ENCODE peak calls at places on chromosomes 3 and 15, in ten cellular contexts. I is H54; G is activated CD4-positive, alpha-beta T cell treated with anti-CD3 and anti-CD28 coated beads, Interleukin-2, amount 50 U/mL, for 48 hours; L is activated CD8-positive, alpha-beta memory T cell treated with anti-CD3 and anti-CD28 coated beads for 48 hours; V is MCF 10A; R is hepatocyte; T is AG04450; E is GM13977; P is COR-L47; O is stimulated activated CD4-positive, alpha-beta T cell treated with anti-CD3 and anti-CD28 coated beads, Interleukin-4, amount 100 ng/mL, for 48 hours. M is an unnamed sample.

GRCh38 chr15:65197337-65197645 is 12.1 kb upstream of the CLPX start:
- DNase-seq in I (no peak), G (no peak), L (no peak), V (no peak), R (no peak), T (no peak), E (no peak), P (no peak), O (no peak), M (no peak)

GRCh38 chr3:10378742-10379141 is 57.8 kb upstream of the SEC13 start:
- DNase-seq in I (no peak), G (no peak), L (no peak), V (no peak), R (no peak), T (no peak), E (no peak), P (no peak), O (no peak), M (no peak)

GRCh38 chr3:52397676-52398399 is 47.1 kb downstream of the SEMA3G start:
- DNase-seq in I (no peak), G (no peak), L (no peak), V (no peak), R (no peak), T (no peak), E (no peak), P (no peak), O (no peak), M (no peak)

GRCh38 chr3:12194209-12194608 is 35.5 kb upstream of the TIMP4 start:
- DNase-seq in I (no peak), G (no peak), L (no peak), V (peak), R (peak), T (peak), E (no peak), P (no peak), O (no peak), M (no peak)

GRCh38 chr3:138389841-138390581 is 41.6 kb downstream of the MRAS start:
- DNase-seq in I (peak), G (no peak), L (no peak), V (peak), R (peak), T (peak), E (no peak), P (no peak), O (no peak), M (no peak)

GRCh38 chr15:52481915-52482314 is 46.8 kb downstream of the MYO5A start:
- DNase-seq in I (peak), G (no peak), L (no peak), V (no peak), R (no peak), T (peak), E (peak), P (no peak), O (peak), M (no peak)

GRCh38 chr15:48590704-48591103 is 54.8 kb downstream of the FBN1 start:
- DNase-seq in I (no peak), G (no peak), L (no peak), V (no peak), R (no peak), T (no peak), E (no peak), P (peak), O (no peak), M (no peak)

GRCh38 chr15:90266061-90266431 is 574 bp downstream of the NGRN start:
- DNase-seq in I (no peak), G (peak), L (peak), V (peak), R (no peak), T (no peak), E (peak), P (peak), O (peak), M (no peak)

GRCh38 chr3:124816206-124816605 is 71.0 kb downstream of the ITGB5 start:
- DNase-seq in I (no peak), G (no peak), L (no peak), V (no peak), R (no peak), T (no peak), E (no peak), P (no peak), O (no peak), M (no peak)

GRCh38 chr15:93942140-93942808 is 289.1 kb upstream of the MCTP2 start:
- DNase-seq in I (no peak), G (no peak), L (no peak), V (peak), R (no peak), T (no peak), E (no peak), P (peak), O (no peak), M (no peak)

GRCh38 chr3:152436707-152437615 is 168.2 kb downstream of the MBNL1 start:
- DNase-seq in I (no peak), G (no peak), L (no peak), V (no peak), R (no peak), T (no peak), E (no peak), P (no peak), O (no peak), M (no peak)

GRCh38 chr3:9250236-9250635 is 790 bp upstream of the SRGAP3 start:
- DNase-seq in I (no peak), G (no peak), L (no peak), V (peak), R (no peak), T (no peak), E (no peak), P (no peak), O (no peak), M (no peak)

GRCh38 chr3:174441588-174442316 is 417.4 kb upstream of the NAALADL2 start:
- DNase-seq in I (no peak), G (no peak), L (no peak), V (peak), R (no peak), T (peak), E (no peak), P (no peak), O (no peak), M (no peak)

GRCh38 chr3:71319771-71320170 is 263.8 kb downstream of the FOXP1 start:
- DNase-seq in I (no peak), G (no peak), L (no peak), V (no peak), R (no peak), T (no peak), E (no peak), P (no peak), O (no peak), M (no peak)